ENCODE peak calls at places on chromosomes 13 and 19, in seven cellular contexts. S is activated naive CD4-positive, alpha-beta T cell; Y is C1 segment of cervical spinal cord; C is fibroblast of lung; D is activated T-helper 2 cell treated with anti-CD3 and anti-CD28 coated beads, Interferon-gamma antibody, Interleukin-2, Interleukin-4, amounts not matched to agents 10 μg/mL and 5 μg/mL and 100 μg/mL, durations not matched to agents 14 hours and 24 hours and 36 hours; E is EL; P is ureter. J is an unnamed sample.

GRCh38 chr19:55350620-55351315 is 3.8 kb downstream of the COX6B2 start:
- DNase-seq in E (no peak), P (no peak), Y (no peak), S (no peak), C (no peak), D (no peak), J (no peak)

GRCh38 chr19:2923510-2923909 is 21.3 kb downstream of the ZNF77 start:
- DNase-seq in Y (peak; percentile 42), E (peak; percentile 29), S (no peak), C (peak; percentile 30), P (no peak), D (no peak), J (no peak)

GRCh38 chr13:111897178-111897845 is 169.6 kb upstream of the SOX1 start:
- DNase-seq in P (peak; percentile 15), D (no peak), E (no peak), S (no peak), Y (no peak), C (no peak), J (no peak)

GRCh38 chr19:18058208-18059009 is 28.3 kb downstream of the IL12RB1 start:
- DNase-seq in E (peak; percentile 73), C (peak; percentile 59), P (peak; percentile 88), S (peak; percentile 61), Y (peak; percentile 78), D (peak; percentile 68), J (peak; percentile 64)

GRCh38 chr13:95298971-95299627 is 2.2 kb downstream of the ABCC4 start:
- DNase-seq in D (no peak), Y (no peak), C (peak; percentile 94), P (no peak), S (no peak), E (peak; percentile 88), J (no peak)

GRCh38 chr13:60619461-60619860 is 222.4 kb downstream of the TDRD3 start:
- DNase-seq in S (no peak), Y (no peak), D (no peak), P (no peak), C (no peak), E (no peak), J (no peak)

GRCh38 chr19:24054044-24054935 is 32.7 kb upstream of the ZNF254 start:
- DNase-seq in C (peak; percentile 90), E (peak; percentile 86), Y (no peak), S (no peak), P (no peak), D (no peak), J (no peak)

GRCh38 chr19:10780368-10780767 is 55.6 kb downstream of the TMED1 start:
- DNase-seq in S (no peak), P (no peak), C (peak; percentile 84), E (peak; percentile 75), D (no peak), Y (peak; percentile 56), J (peak; percentile 45)

GRCh38 chr19:28508666-28509065 is 704.3 kb downstream of the UQCRFS1 start:
- DNase-seq in S (no peak), E (no peak), Y (no peak), P (peak; percentile 27), D (no peak), C (peak; percentile 28), J (no peak)

GRCh38 chr19:23410155-23410554 is 14.9 kb upstream of the ZNF91 start:
- DNase-seq in P (no peak), Y (no peak), S (no peak), E (no peak), C (no peak), D (no peak), J (no peak)

GRCh38 chr19:19372656-19373416 is 32.6 kb upstream of the GATAD2A start:
- DNase-seq in S (no peak), C (no peak), D (peak; percentile 33), P (peak; percentile 84), E (peak; percentile 55), Y (no peak), J (no peak)

GRCh38 chr19:4115050-4115817 is 8.7 kb downstream of the MAP2K2 start:
- DNase-seq in C (no peak), S (no peak), P (no peak), E (no peak), D (peak; percentile 68), Y (no peak), J (no peak)

GRCh38 chr19:1169921-1170885 is 3.9 kb downstream of the SBNO2 start:
- DNase-seq in C (peak; percentile 70), E (peak; percentile 65), Y (no peak), S (no peak), D (no peak), P (peak; percentile 67), J (no peak)

GRCh38 chr19:3665681-3666544 is 34.4 kb downstream of the PIP5K1C start:
- DNase-seq in Y (peak; percentile 34), D (peak; percentile 63), C (no peak), S (peak; percentile 55), P (peak; percentile 75), E (peak; percentile 28), J (no peak)

GRCh38 chr13:73913043-73913740 is 221.0 kb downstream of the KLF12 start:
- DNase-seq in C (peak; percentile 79), E (peak; percentile 70), Y (no peak), P (no peak), S (no peak), D (no peak), J (no peak)

GRCh38 chr19:32581704-32582164 is 744 bp downstream of the PDCD5 start:
- DNase-seq in E (peak; percentile 57), D (no peak), P (no peak), S (no peak), C (peak; percentile 38), Y (no peak), J (no peak)

GRCh38 chr13:40389081-40389641 is 277.3 kb downstream of the FOXO1 start:
- DNase-seq in D (peak; percentile 50), P (no peak), S (no peak), C (no peak), Y (no peak), E (no peak), J (no peak)

GRCh38 chr13:50375792-50376191 is 360.5 kb downstream of the KCNRG start:
- DNase-seq in D (no peak), S (no peak), Y (no peak), E (peak; percentile 65), P (no peak), C (peak; percentile 90), J (no peak)

GRCh38 chr13:30690282-30691188 is 44.8 kb upstream of the ALOX5AP start:
- DNase-seq in C (peak; percentile 95), D (peak; percentile 21), Y (peak; percentile 37), E (peak; percentile 96), S (no peak), P (peak; percentile 65), J (peak; percentile 94)

GRCh38 chr13:88670509-88670908 is 999.3 kb downstream of the SLITRK5 start:
- DNase-seq in C (no peak), E (no peak), S (no peak), Y (no peak), P (no peak), D (no peak), J (no peak)

GRCh38 chr19:3176715-3177501 is 1.7 kb upstream of the S1PR4 start:
- DNase-seq in E (peak; percentile 79), S (no peak), D (peak; percentile 68), P (peak; percentile 80), C (peak; percentile 73), Y (no peak), J (no peak)

GRCh38 chr13:28451482-28452217 is 43.3 kb downstream of the FLT1 start:
- DNase-seq in P (no peak), Y (no peak), C (no peak), D (no peak), E (no peak), S (no peak), J (no peak)

GRCh38 chr13:90445179-90445578 is 902.3 kb upstream of the MIR17HG start:
- DNase-seq in D (no peak), P (no peak), E (peak; percentile 97), Y (no peak), C (peak; percentile 98), S (no peak), J (peak; percentile 13)

GRCh38 chr13:99979453-99980200 is 2.0 kb upstream of the ZIC2 start:
- DNase-seq in S (no peak), P (no peak), C (no peak), Y (no peak), E (no peak), D (no peak), J (no peak)

GRCh38 chr19:10915511-10916091 is 12.8 kb downstream of the YIPF2 start:
- DNase-seq in S (no peak), P (no peak), Y (no peak), E (peak; percentile 95), D (no peak), C (peak; percentile 81), J (no peak)

GRCh38 chr19:2944775-2945574 is at the start of gene ZNF77:
- DNase-seq in E (peak; percentile 99), P (peak; percentile 100), C (peak; percentile 99), S (peak; percentile 93), D (peak; percentile 97), Y (peak; percentile 97), J (peak; percentile 98)

GRCh38 chr19:16814526-16815100 is 14.6 kb upstream of the SIN3B start:
- DNase-seq in E (peak; percentile 21), C (peak; percentile 52), P (no peak), Y (no peak), D (no peak), S (no peak), J (no peak)

GRCh38 chr13:46492946-46493345 is 60.0 kb upstream of the LRCH1 start:
- DNase-seq in C (peak; percentile 34), P (no peak), D (no peak), S (no peak), E (peak; percentile 51), Y (no peak), J (no peak)

GRCh38 chr13:51970251-51970793 is 40.9 kb downstream of the ATP7B start:
- DNase-seq in C (no peak), E (no peak), P (no peak), S (no peak), Y (no peak), D (no peak), J (no peak)